ENCODE peak calls at places on chromosome 16, in nine cellular contexts. Q, P, I, B, Y, W, E, D and L are unnamed samples.

GRCh38 chr16:56977256-56977655 is 12.1 kb upstream of the NLRC5 start:
- DNase-seq in I (no peak), B (no peak), Y (no peak), E (no peak), P (no peak), Q (no peak), W (no peak), D (no peak), L (no peak)

GRCh38 chr16:8622315-8622656 is 788 bp downstream of the METTL22 start:
- DNase-seq in D (no peak), B (no peak), Y (no peak), P (no peak), W (no peak), Q (peak), E (no peak), I (no peak), L (no peak)

GRCh38 chr16:3188925-3189825 is 1.2 kb downstream of the OR1F1 start:
- DNase-seq in P (peak), Q (peak), E (peak), I (no peak), B (no peak), D (peak), Y (no peak), W (no peak), L (peak)

GRCh38 chr16:7338826-7339225 is 6.2 kb downstream of the RBFOX1 start:
- DNase-seq in W (no peak), P (no peak), B (no peak), E (no peak), Q (no peak), Y (no peak), I (no peak), D (no peak), L (no peak)

GRCh38 chr16:50884066-50884860 is 142.4 kb downstream of the CYLD start:
- DNase-seq in I (no peak), D (no peak), Y (no peak), Q (peak), B (no peak), P (peak), E (no peak), W (no peak), L (peak)

GRCh38 chr16:56866955-56867830 is 2.2 kb downstream of the SLC12A3 start:
- DNase-seq in I (no peak), Q (peak), D (peak), B (peak), W (peak), E (peak), P (peak), Y (peak), L (peak)

GRCh38 chr16:4426021-4426684 is 485 bp downstream of the DNAJA3 start:
- DNase-seq in E (no peak), I (no peak), P (no peak), Y (no peak), W (no peak), Q (no peak), B (no peak), D (no peak), L (no peak)

GRCh38 chr16:81873843-81874752 is 95.0 kb downstream of the PLCG2 start:
- DNase-seq in Y (peak), Q (peak), B (peak), E (peak), D (peak), W (peak), P (peak), I (peak), L (peak)

GRCh38 chr16:88468289-88469129 is 15.4 kb downstream of the ZFPM1 start:
- DNase-seq in I (no peak), E (peak), W (no peak), Y (no peak), Q (no peak), P (no peak), D (no peak), B (no peak), L (peak)

GRCh38 chr16:22912654-22913053 is 98.7 kb downstream of the HS3ST2 start:
- DNase-seq in P (no peak), D (no peak), W (no peak), I (no peak), Q (no peak), E (no peak), Y (no peak), B (no peak), L (no peak)

GRCh38 chr16:4273858-4274291 is 1.1 kb upstream of the TFAP4 start:
- DNase-seq in D (peak), Y (peak), Q (peak), B (peak), W (peak), P (peak), E (peak), I (peak), L (peak)

GRCh38 chr16:46932802-46933201 is 40.7 kb downstream of the DNAJA2 start:
- DNase-seq in W (no peak), Q (peak), E (no peak), B (no peak), I (no peak), D (no peak), P (no peak), Y (no peak), L (peak)

GRCh38 chr16:56604966-56605365 is 3.4 kb upstream of the MT2A start:
- DNase-seq in Q (no peak), B (no peak), P (no peak), E (no peak), D (no peak), I (no peak), W (no peak), Y (no peak), L (no peak)

GRCh38 chr16:2752850-2753522 is 548 bp downstream of the SRRM2 start:
- DNase-seq in D (peak), P (peak), B (peak), I (peak), E (peak), Y (peak), Q (peak), W (peak), L (peak)

GRCh38 chr16:87626905-87627304 is 24.6 kb downstream of the JPH3 start:
- DNase-seq in Q (no peak), E (no peak), I (no peak), Y (no peak), B (no peak), P (no peak), D (no peak), W (no peak), L (peak)

GRCh38 chr16:29802416-29802935 is 3.9 kb upstream of the MAZ start:
- DNase-seq in E (no peak), D (no peak), B (no peak), Y (no peak), I (no peak), W (no peak), P (no peak), Q (no peak), L (no peak)

GRCh38 chr16:20941635-20941926 is 41.0 kb downstream of the LYRM1 start:
- DNase-seq in B (no peak), E (no peak), Q (no peak), I (no peak), W (no peak), Y (no peak), D (no peak), P (no peak), L (no peak)

GRCh38 chr16:72924918-72925630 is 122.9 kb downstream of the ZFHX3 start:
- DNase-seq in D (no peak), W (no peak), P (peak), E (no peak), I (peak), Q (no peak), Y (no peak), B (no peak), L (no peak)

GRCh38 chr16:89953671-89954406 is 5.3 kb downstream of the DEF8 start:
- DNase-seq in D (no peak), Q (peak), W (no peak), Y (no peak), E (no peak), I (no peak), P (no peak), B (no peak), L (no peak)

GRCh38 chr16:3058173-3059030 is 7.0 kb upstream of the IL32 start:
- DNase-seq in Q (peak), E (peak), B (peak), W (peak), I (peak), Y (peak), D (no peak), P (peak), L (peak)

GRCh38 chr16:88130016-88130415 is 178.8 kb downstream of the BANP start:
- DNase-seq in D (no peak), W (no peak), B (no peak), P (no peak), Q (no peak), Y (no peak), E (no peak), I (no peak), L (no peak)

GRCh38 chr16:2516391-2517240 is 2.9 kb downstream of the ATP6V0C start:
- DNase-seq in I (no peak), D (no peak), W (no peak), E (no peak), P (no peak), Q (no peak), Y (peak), B (peak), L (no peak)

GRCh38 chr16:72740346-72740745 is 307.6 kb downstream of the ZFHX3 start:
- DNase-seq in Q (no peak), B (no peak), P (no peak), Y (no peak), E (no peak), I (no peak), W (no peak), D (peak), L (no peak)

GRCh38 chr16:10878328-10878643 is 1.3 kb downstream of the CIITA start:
- DNase-seq in P (no peak), I (no peak), Y (no peak), Q (no peak), B (no peak), D (no peak), E (no peak), W (no peak), L (no peak)

GRCh38 chr16:72202014-72202413 is 30.1 kb upstream of the PMFBP1 start:
- DNase-seq in P (no peak), B (no peak), D (no peak), E (peak), Q (no peak), W (no peak), I (no peak), Y (no peak), L (peak)

GRCh38 chr16:14464796-14465195 is 165.3 kb downstream of the PARN start:
- DNase-seq in W (no peak), I (no peak), Q (no peak), P (no peak), B (no peak), E (no peak), Y (no peak), D (no peak), L (no peak)

GRCh38 chr16:87658564-87659225 is 56.4 kb downstream of the JPH3 start:
- DNase-seq in D (no peak), W (no peak), E (no peak), B (no peak), Y (no peak), I (no peak), P (peak), Q (no peak), L (no peak)

GRCh38 chr16:66717112-66717675 is 20.7 kb upstream of the CMTM4 start:
- DNase-seq in B (no peak), Y (peak), I (no peak), P (no peak), D (peak), W (no peak), E (peak), Q (no peak), L (peak)

GRCh38 chr16:82067042-82067809 is 32.2 kb downstream of the HSD17B2 start:
- DNase-seq in B (no peak), I (no peak), D (no peak), Q (no peak), Y (no peak), W (peak), E (no peak), P (no peak), L (peak)

GRCh38 chr16:720507-720989 is 398 bp upstream of the ANTKMT start:
- DNase-seq in P (peak), Q (peak), Y (peak), B (peak), I (no peak), D (peak), E (peak), W (peak), L (peak)
- TF ChIP-seq CTCF in P (no peak), Q (peak), Y (no peak), B (no peak), I (no peak), D (peak), E (peak), W (no peak), L (peak)

DNA sequence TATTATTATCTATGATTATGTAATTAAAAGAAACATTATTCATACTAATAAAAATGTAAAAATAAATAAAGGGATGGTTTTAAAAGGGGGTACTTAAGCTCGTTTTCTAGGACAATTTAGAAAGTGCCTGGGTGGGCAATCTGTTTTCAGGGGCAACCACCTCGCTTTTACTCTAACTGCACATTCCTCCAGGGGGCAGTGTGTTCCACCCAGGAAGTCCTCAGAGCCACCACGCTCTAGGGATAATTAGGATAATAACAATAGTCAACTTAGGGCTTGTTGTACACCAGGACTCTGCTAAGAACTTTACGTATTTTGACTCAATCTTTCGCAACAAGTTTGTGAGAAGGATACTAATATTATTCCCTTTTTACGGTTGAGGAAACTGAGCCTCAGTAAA is 396.7 kb upstream of the MAF start:
- DNase-seq in E (peak), P (peak), W (no peak), I (no peak), Q (no peak), B (no peak), Y (no peak), D (peak), L (peak)
- TF ChIP-seq CTCF in E (peak), P (peak), W (no peak), I (no peak), Q (peak), B (no peak), Y (no peak), D (peak), L (peak)

GRCh38 chr16:80576343-80576912 is 35.6 kb downstream of the DYNLRB2 start:
- DNase-seq in W (no peak), Y (no peak), I (no peak), B (no peak), P (no peak), E (no peak), D (no peak), Q (no peak), L (no peak)

GRCh38 chr16:80570106-80570478 is 29.3 kb downstream of the DYNLRB2 start:
- DNase-seq in E (peak), Q (no peak), W (no peak), I (no peak), B (no peak), Y (no peak), D (peak), P (no peak), L (peak)

GRCh38 chr16:80569440-80570105 is 28.8 kb downstream of the DYNLRB2 start:
- DNase-seq in Y (no peak), I (no peak), E (peak), D (peak), Q (peak), B (no peak), P (peak), W (no peak), L (peak)

GRCh38 chr16:80577485-80578280 is 36.9 kb downstream of the DYNLRB2 start:
- DNase-seq in P (no peak), D (no peak), Y (no peak), I (no peak), W (no peak), E (no peak), Q (no peak), B (no peak), L (no peak)

GRCh38 chr16:80573700-80574120 is 32.9 kb downstream of the DYNLRB2 start:
- DNase-seq in D (no peak), B (no peak), I (no peak), Q (no peak), Y (no peak), E (no peak), P (no peak), W (no peak), L (no peak)
- TF ChIP-seq CTCF in D (no peak), B (no peak), I (no peak), Q (no peak), Y (no peak), E (no peak), P (no peak), W (no peak), L (no peak)

GRCh38 chr16:64051826-64052225 is 1070.0 kb downstream of the CDH11 start:
- DNase-seq in D (peak), B (no peak), W (no peak), E (peak), Y (no peak), Q (no peak), I (no peak), P (no peak), L (peak)
- TF ChIP-seq CTCF in D (peak), B (peak), W (no peak), E (peak), Y (no peak), Q (no peak), I (no peak), P (no peak), L (peak)

GRCh38 chr16:9820481-9821246 is 361.6 kb downstream of the GRIN2A start:
- DNase-seq in W (no peak), P (no peak), D (no peak), Q (no peak), Y (no peak), B (no peak), I (no peak), E (no peak), L (no peak)
- TF ChIP-seq CTCF in W (no peak), P (no peak), D (no peak), Q (no peak), Y (no peak), B (no peak), I (no peak), E (no peak), L (no peak)

GRCh38 chr16:58336332-58337089 is 41.7 kb upstream of the PRSS54 start:
- DNase-seq in D (peak), P (peak), Q (peak), E (peak), W (peak), Y (peak), B (peak), I (peak), L (peak)

GRCh38 chr16:58338205-58338604 is 43.4 kb upstream of the PRSS54 start:
- DNase-seq in I (no peak), D (no peak), B (no peak), Y (no peak), W (no peak), Q (no peak), E (no peak), P (no peak), L (no peak)

GRCh38 chr16:58333937-58334336 is 39.1 kb upstream of the PRSS54 start:
- DNase-seq in I (no peak), D (no peak), B (peak), W (no peak), Y (no peak), E (no peak), P (no peak), Q (no peak), L (no peak)

GRCh38 chr16:58339452-58339938 is 44.7 kb upstream of the PRSS54 start:
- DNase-seq in Y (peak), P (peak), I (no peak), W (no peak), D (peak), Q (no peak), B (no peak), E (peak), L (peak)

DNA sequence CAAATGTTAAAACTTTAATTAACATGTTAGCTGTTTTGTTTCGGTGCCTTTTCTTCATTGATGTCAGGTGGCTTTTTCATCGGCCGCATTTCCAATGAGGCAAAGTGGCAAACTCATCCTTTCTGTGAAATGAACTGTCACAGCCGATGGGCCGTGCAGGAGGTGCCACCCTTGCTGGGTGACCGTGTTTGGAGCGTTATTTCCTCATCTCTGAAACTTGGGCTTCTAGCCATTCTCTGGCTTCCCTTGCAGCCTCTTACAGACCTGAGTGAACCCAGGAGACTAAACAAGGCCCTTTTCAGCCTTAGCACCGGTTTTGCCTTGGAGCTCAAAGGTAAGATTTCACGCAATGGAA is 42.2 kb upstream of the PRSS54 start:
- DNase-seq in B (peak), E (no peak), Y (no peak), W (no peak), D (no peak), I (no peak), P (no peak), Q (no peak), L (no peak)
- TF ChIP-seq CTCF in B (no peak), E (no peak), Y (no peak), W (no peak), D (no peak), I (no peak), P (no peak), Q (no peak), L (no peak)